ENCODE peak calls at places on chromosomes 5 and 9, in five cellular contexts. L is non-pigmented ciliary epithelial cell; V is RKO; U is OCI-M1; E is stimulated activated CD4-positive, alpha-beta T cell treated with anti-CD3 and anti-CD28 coated beads, Interleukin-1b, Interleukin-23, amount 100 ng/mL, for 1 hour. B is an unnamed sample.

GRCh38 chr9:98944130-98945074 is 695 bp downstream of the COL15A1 start:
- DNase-seq in L (no peak), V (no peak), U (no peak), E (no peak), B (peak; percentile 47)

GRCh38 chr5:173140769-173141168 is 3.6 kb upstream of the BNIP1 start:
- DNase-seq in L (no peak), V (no peak), U (no peak), E (no peak), B (no peak)

GRCh38 chr5:151264113-151264512 is 11.1 kb downstream of the GM2A start:
- DNase-seq in L (peak; percentile 9), V (peak; percentile 43), U (no peak), E (no peak), B (peak; percentile 18)

GRCh38 chr5:103487253-103487652 is 75.3 kb downstream of the NUDT12 start:
- DNase-seq in L (no peak), V (no peak), U (peak; percentile 37), E (no peak), B (peak; percentile 21)

GRCh38 chr9:4433379-4433778 is 56.9 kb upstream of the SLC1A1 start:
- DNase-seq in L (no peak), V (no peak), U (peak; percentile 99), E (no peak), B (no peak)

GRCh38 chr5:92945630-92946097 is 635.4 kb downstream of the NR2F1-AS1 start:
- DNase-seq in L (no peak), V (no peak), U (no peak), E (no peak), B (peak; percentile 58)

GRCh38 chr9:93451762-93452709 is 551 bp downstream of the FAM120A start:
- DNase-seq in L (no peak), V (peak; percentile 78), U (peak; percentile 55), E (no peak), B (peak; percentile 76)

GRCh38 chr5:150001660-150002493 is 1.3 kb downstream of the HMGXB3 start:
- DNase-seq in L (peak; percentile 22), V (peak; percentile 90), U (peak; percentile 91), E (no peak), B (peak; percentile 79)

GRCh38 chr9:91033802-91034201 is 232.2 kb downstream of the SYK start:
- DNase-seq in L (no peak), V (no peak), U (peak; percentile 40), E (peak; percentile 16), B (no peak)

GRCh38 chr5:161580621-161581020 is 34.1 kb upstream of the GABRB2 start:
- DNase-seq in L (no peak), V (no peak), U (no peak), E (no peak), B (no peak)

GRCh38 chr5:72125931-72126620 is 18.8 kb downstream of the MAP1B start:
- DNase-seq in L (no peak), V (no peak), U (no peak), E (no peak), B (no peak)

GRCh38 chr5:31921852-31922305 is 252.2 kb downstream of the GOLPH3 start:
- DNase-seq in L (peak; percentile 72), V (no peak), U (no peak), E (no peak), B (peak; percentile 92)

GRCh38 chr9:111037744-111038335 is 430 bp downstream of the LPAR1 start:
- DNase-seq in L (no peak), V (no peak), U (no peak), E (no peak), B (peak; percentile 62)

GRCh38 chr5:96714951-96715451 is 52.8 kb downstream of the CAST start:
- DNase-seq in L (no peak), V (peak; percentile 56), U (peak; percentile 82), E (no peak), B (peak; percentile 54)

GRCh38 chr5:102542064-102542463 is 43.3 kb upstream of the SLCO6A1 start:
- DNase-seq in L (no peak), V (no peak), U (peak; percentile 69), E (no peak), B (no peak)

GRCh38 chr5:43514471-43514815 is 505 bp downstream of the C5orf34 start:
- DNase-seq in L (peak; percentile 73), V (peak; percentile 74), U (no peak), E (no peak), B (peak; percentile 82)

GRCh38 chr9:119020284-119020683 is 349.0 kb downstream of the BRINP1 start:
- DNase-seq in L (no peak), V (no peak), U (no peak), E (no peak), B (no peak)

GRCh38 chr5:65481635-65482271 is at the start of gene ADAMTS6:
- DNase-seq in L (peak; percentile 94), V (peak; percentile 95), U (peak; percentile 94), E (peak; percentile 27), B (peak; percentile 92)

GRCh38 chr5:170632266-170632984 is 128.6 kb downstream of the KCNIP1 start:
- DNase-seq in L (no peak), V (no peak), U (peak; percentile 15), E (no peak), B (no peak)

GRCh38 chr5:56686337-56687198 is 128.8 kb upstream of the MAP3K1 start:
- DNase-seq in L (no peak), V (no peak), U (peak; percentile 55), E (no peak), B (no peak)

GRCh38 chr5:82165740-82166530 is 112.2 kb downstream of the RPS23 start:
- DNase-seq in L (peak; percentile 91), V (peak; percentile 93), U (peak; percentile 83), E (no peak), B (peak; percentile 93)

GRCh38 chr5:34682926-34683623 is 26.9 kb downstream of the RAI14 start:
- DNase-seq in L (no peak), V (peak; percentile 15), U (no peak), E (no peak), B (peak; percentile 63)

GRCh38 chr9:20898885-20899554 is 132.4 kb downstream of the HACD4 start:
- DNase-seq in L (no peak), V (no peak), U (peak; percentile 1), E (no peak), B (peak; percentile 62)

GRCh38 chr9:33220681-33221567 is 19.0 kb upstream of the SPINK4 start:
- DNase-seq in L (no peak), V (no peak), U (no peak), E (no peak), B (no peak)

GRCh38 chr9:107906074-107906473 is 416.5 kb upstream of the KLF4 start:
- DNase-seq in L (no peak), V (no peak), U (no peak), E (no peak), B (no peak)

GRCh38 chr9:137385061-137385655 is 37.8 kb downstream of the EXD3 start:
- DNase-seq in L (no peak), V (no peak), U (no peak), E (no peak), B (no peak)

GRCh38 chr5:2149196-2149541 is 266.4 kb upstream of the IRX4 start:
- DNase-seq in L (no peak), V (peak; percentile 38), U (no peak), E (no peak), B (peak; percentile 33)

GRCh38 chr5:147918101-147918500 is 11.8 kb upstream of the C5orf46 start:
- DNase-seq in L (no peak), V (no peak), U (no peak), E (no peak), B (no peak)

GRCh38 chr5:131622633-131623032 is 12.4 kb downstream of the RAPGEF6 start:
- DNase-seq in L (no peak), V (no peak), U (no peak), E (no peak), B (peak; percentile 69)

GRCh38 chr5:82162568-82162967 is 115.6 kb downstream of the RPS23 start:
- DNase-seq in L (no peak), V (no peak), U (no peak), E (no peak), B (no peak)

GRCh38 chr5:151733727-151734408 is 24.6 kb downstream of the ATOX1 start:
- DNase-seq in L (no peak), V (no peak), U (no peak), E (no peak), B (no peak)

GRCh38 chr9:115694014-115694413 is 459.6 kb upstream of the PAPPA start:
- DNase-seq in L (peak; percentile 93), V (no peak), U (peak; percentile 50), E (no peak), B (peak; percentile 90)